ENCODE peak calls at places on chromosomes 1 and 21, in six cellular contexts. B is mucosa of gallbladder, X is NCI-H524, R is HTR-8/SVneo, U is Right ventricle myocardium superior, N is cardiac fibroblast. S is an unnamed sample.

GRCh38 chr21:28308516-28308915 is 684.2 kb downstream of the LTN1 start:
- DNase-seq in U (no peak), N (no peak), R (no peak), X (no peak), B (no peak), S (no peak)

GRCh38 chr21:34614443-34614692 is 545 bp downstream of the RCAN1 start:
- DNase-seq in X (no peak), U (no peak), B (no peak), R (no peak), N (no peak), S (no peak)

GRCh38 chr1:57424231-57425027 is 569 bp upstream of the DAB1 start:
- DNase-seq in U (peak), R (peak), N (peak), B (no peak), X (peak), S (peak)

GRCh38 chr1:869499-870244 is 54.1 kb upstream of the SAMD11 start:
- DNase-seq in X (no peak), U (peak), R (peak), B (peak), N (peak), S (peak)

GRCh38 chr1:46202975-46203737 is at the start of gene LURAP1:
- DNase-seq in U (peak), B (peak), R (peak), X (peak), N (peak), S (peak)

GRCh38 chr1:65277605-65278343 is 31.6 kb upstream of the DNAJC6 start:
- DNase-seq in X (no peak), U (no peak), R (no peak), N (no peak), B (no peak), S (no peak)

GRCh38 chr1:184811439-184812111 is 56.9 kb upstream of the EDEM3 start:
- DNase-seq in X (no peak), R (no peak), N (no peak), B (no peak), U (peak), S (no peak)

GRCh38 chr1:114559356-114559755 is 22.1 kb downstream of the BCAS2 start:
- DNase-seq in N (no peak), R (no peak), X (no peak), U (no peak), B (no peak), S (no peak)

GRCh38 chr1:53878492-53879105 is 11.0 kb downstream of the YIPF1 start:
- DNase-seq in N (peak), U (no peak), X (no peak), R (no peak), B (no peak), S (no peak)

GRCh38 chr1:231702804-231703203 is 76.2 kb downstream of the DISC1 start:
- DNase-seq in R (no peak), N (peak), B (no peak), U (no peak), X (no peak), S (no peak)

GRCh38 chr1:50348449-50349241 is 74.6 kb downstream of the DMRTA2 start:
- DNase-seq in X (peak), R (peak), U (no peak), N (peak), B (peak), S (peak)

GRCh38 chr1:6581561-6582305 is 1.9 kb downstream of the ZBTB48 start:
- DNase-seq in B (no peak), N (no peak), U (peak), R (no peak), X (no peak), S (no peak)

GRCh38 chr1:203072911-203073310 is 12.9 kb downstream of the MYOG start:
- DNase-seq in B (no peak), X (no peak), U (no peak), N (no peak), R (no peak), S (no peak)

GRCh38 chr1:119686661-119687060 is 25.1 kb upstream of the PHGDH start:
- DNase-seq in X (no peak), R (no peak), N (no peak), U (no peak), B (peak), S (no peak)

GRCh38 chr1:198611219-198611618 is 27.6 kb upstream of the PTPRC start:
- DNase-seq in N (no peak), R (no peak), B (no peak), X (no peak), U (no peak), S (no peak)

GRCh38 chr1:189908113-189908512 is 569.6 kb downstream of the BRINP3 start:
- DNase-seq in B (no peak), X (no peak), R (no peak), U (no peak), N (no peak), S (no peak)

GRCh38 chr1:2233997-2234761 is 6.1 kb downstream of the SKI start:
- DNase-seq in R (no peak), U (peak), B (peak), N (peak), X (no peak), S (no peak)

GRCh38 chr21:32772281-32773047 is 909 bp upstream of the PAXBP1 start:
- DNase-seq in R (no peak), U (no peak), B (peak), N (peak), X (no peak), S (peak)

GRCh38 chr1:65209005-65209885 is 61.2 kb downstream of the AK4 start:
- DNase-seq in R (peak), X (no peak), N (peak), B (peak), U (no peak), S (no peak)

GRCh38 chr1:201946224-201946908 is at the start of gene LMOD1:
- DNase-seq in R (peak), N (peak), B (peak), U (peak), X (peak), S (peak)

GRCh38 chr1:42922687-42923366 is 35.8 kb downstream of the SLC2A1 start:
- DNase-seq in U (no peak), X (peak), B (peak), N (peak), R (peak), S (peak)

GRCh38 chr1:145988773-145989172 is 7.6 kb downstream of the TXNIP start:
- DNase-seq in B (no peak), X (no peak), N (no peak), R (no peak), U (no peak), S (no peak)

GRCh38 chr1:15125101-15125745 is 28.3 kb upstream of the TMEM51 start:
- DNase-seq in U (no peak), B (no peak), X (no peak), R (no peak), N (no peak), S (no peak)

S was measured in WERI-Rb-1.